ENCODE peak calls at places on chromosomes 13 and 19, in nine cellular contexts. R is mucosa of descending colon, N is vagina, F is colonic mucosa, D is GM13977, T is HFFc6, M is psoas muscle, Y is AG09319, Z is endothelial cell. U is an unnamed sample.

GRCh38 chr13:112926993-112927392 is 42.0 kb upstream of the MCF2L start:
- DNase-seq in R (no peak), N (no peak), F (no peak), D (no peak), T (no peak), M (no peak), Y (no peak), Z (no peak), U (no peak)

GRCh38 chr19:31500921-31501320 is 151.7 kb upstream of the TSHZ3 start:
- DNase-seq in R (no peak), N (peak), F (no peak), D (no peak), T (no peak), M (no peak), Y (no peak), Z (no peak), U (no peak)

GRCh38 chr19:49130325-49130724 is 11.0 kb downstream of the PPFIA3 start:
- DNase-seq in R (no peak), N (no peak), F (no peak), D (no peak), T (no peak), M (peak), Y (no peak), Z (no peak), U (no peak)

GRCh38 chr13:18954254-18954653 is 227.4 kb downstream of the TUBA3C start:
- DNase-seq in R (no peak), N (no peak), F (no peak), D (peak), T (no peak), M (no peak), Y (no peak), Z (no peak), U (no peak)

GRCh38 chr19:1019980-1020867 is 699 bp downstream of the TMEM259 start:
- DNase-seq in R (peak), N (no peak), F (peak), D (no peak), T (no peak), M (peak), Y (no peak), Z (no peak), U (no peak)

GRCh38 chr13:37492741-37493514 is 105.6 kb downstream of the POSTN start:
- DNase-seq in R (no peak), N (no peak), F (no peak), D (no peak), T (peak), M (no peak), Y (no peak), Z (no peak), U (no peak)

GRCh38 chr19:862529-863304 is 3.3 kb downstream of the CFD start:
- DNase-seq in R (peak), N (no peak), F (peak), D (peak), T (peak), M (peak), Y (no peak), Z (peak), U (peak)

GRCh38 chr19:49590971-49591730 is at the start of gene PRR12:
- DNase-seq in R (peak), N (no peak), F (peak), D (peak), T (peak), M (peak), Y (no peak), Z (peak), U (peak)

DNA sequence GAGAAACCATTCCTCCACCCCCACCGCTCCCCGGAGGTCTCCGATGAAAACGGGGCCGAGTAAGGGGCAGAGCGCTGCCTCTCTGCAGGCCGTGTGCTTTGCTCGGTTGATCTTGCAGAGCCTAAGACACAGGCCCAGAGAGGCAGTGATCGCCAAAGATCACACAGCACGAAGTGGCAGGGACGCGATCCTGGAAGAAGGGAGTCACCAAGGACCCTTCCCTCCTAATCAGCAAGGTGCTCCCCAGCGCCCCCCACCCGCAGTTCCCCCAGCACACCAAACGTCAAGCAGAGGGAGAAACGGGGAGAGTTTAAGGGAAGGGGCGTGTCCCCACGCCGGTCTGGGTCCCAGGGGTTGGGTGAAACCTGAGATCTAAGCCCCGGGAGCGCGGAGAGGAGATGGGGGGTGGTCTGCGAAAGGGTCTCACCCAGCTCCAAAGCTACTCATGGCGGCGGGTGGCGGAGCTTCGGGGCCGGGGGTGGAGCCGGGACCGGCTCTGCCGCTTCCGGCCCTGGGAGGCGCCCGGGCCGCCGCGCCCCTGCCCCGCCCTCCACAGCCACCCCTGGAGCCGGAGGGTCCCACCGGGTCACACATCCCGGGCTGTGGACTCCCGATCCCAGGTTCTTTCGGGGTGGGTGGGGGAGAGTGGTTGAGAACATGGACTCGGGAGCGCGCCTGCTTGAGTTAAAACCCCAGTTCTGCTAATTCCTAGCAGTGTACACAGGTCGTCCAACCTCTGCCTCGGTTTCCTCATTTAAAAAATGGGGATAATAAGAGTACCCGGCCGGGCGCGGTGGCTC is at the start of gene EML2:
- DNase-seq in R (peak), N (no peak), F (peak), D (peak), T (no peak), M (peak), Y (no peak), Z (peak), U (peak)
- TF ChIP-seq CTCF in R (no peak), N (no peak), F (no peak), D (peak), T (peak), M (no peak), Y (peak), Z (no peak), U (peak)

DNA sequence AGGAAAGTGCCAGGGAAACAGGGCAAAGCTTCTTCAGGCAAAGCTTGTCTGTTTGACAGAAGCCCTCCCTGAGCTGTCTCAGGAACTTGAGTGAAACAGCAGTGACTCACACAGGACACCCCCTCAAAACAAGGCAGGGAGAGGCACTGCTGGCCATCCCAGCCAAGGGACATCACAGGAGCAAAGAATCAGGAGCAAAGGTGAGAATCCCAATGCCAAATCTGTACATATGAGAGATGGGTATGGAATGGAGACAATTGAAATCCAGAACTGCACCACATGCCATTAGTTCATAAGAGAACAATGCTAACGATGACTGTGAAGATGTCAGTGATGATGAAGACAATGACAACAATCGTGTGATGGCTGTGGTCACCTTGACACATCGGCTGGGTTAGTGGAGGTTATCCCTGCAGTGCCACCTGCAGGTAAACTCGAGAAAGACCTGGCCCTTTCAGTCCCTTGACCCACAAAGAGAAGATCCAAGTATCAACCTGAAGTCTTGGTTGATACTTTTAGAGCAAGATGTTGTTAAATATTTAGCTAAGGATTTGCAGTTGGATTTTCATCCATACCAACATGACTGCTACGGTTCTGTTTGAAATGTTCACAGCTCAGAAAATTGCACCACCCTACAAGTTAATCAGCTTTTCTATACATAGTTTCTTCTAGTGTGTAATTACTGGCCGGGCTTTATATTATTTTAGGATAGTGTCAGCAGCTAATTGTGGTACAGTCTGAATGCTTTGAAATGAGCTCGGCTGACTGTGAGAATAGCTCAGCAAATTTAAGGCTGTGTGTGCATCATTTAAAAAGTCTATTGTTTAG is 42.0 kb upstream of the IPO5 start:
- DNase-seq in R (no peak), N (no peak), F (no peak), D (peak), T (peak), M (no peak), Y (no peak), Z (peak), U (peak)
- TF ChIP-seq CTCF in R (no peak), N (no peak), F (peak), D (peak), T (peak), M (peak), Y (peak), Z (peak), U (no peak)

GRCh38 chr19:7979011-7979410 is 26.4 kb downstream of the ELAVL1 start:
- DNase-seq in R (peak), N (no peak), F (no peak), D (no peak), T (no peak), M (peak), Y (no peak), Z (no peak), U (no peak)

GRCh38 chr19:7978196-7978825 is 27.1 kb downstream of the ELAVL1 start:
- DNase-seq in R (no peak), N (no peak), F (no peak), D (no peak), T (no peak), M (peak), Y (no peak), Z (no peak), U (no peak)

GRCh38 chr19:7977021-7977722 is 28.3 kb downstream of the ELAVL1 start:
- DNase-seq in R (no peak), N (no peak), F (no peak), D (no peak), T (no peak), M (peak), Y (no peak), Z (no peak), U (no peak)

GRCh38 chr19:7976461-7976860 is 29.0 kb downstream of the ELAVL1 start:
- DNase-seq in R (no peak), N (no peak), F (no peak), D (no peak), T (no peak), M (no peak), Y (no peak), Z (no peak), U (no peak)

DNA sequence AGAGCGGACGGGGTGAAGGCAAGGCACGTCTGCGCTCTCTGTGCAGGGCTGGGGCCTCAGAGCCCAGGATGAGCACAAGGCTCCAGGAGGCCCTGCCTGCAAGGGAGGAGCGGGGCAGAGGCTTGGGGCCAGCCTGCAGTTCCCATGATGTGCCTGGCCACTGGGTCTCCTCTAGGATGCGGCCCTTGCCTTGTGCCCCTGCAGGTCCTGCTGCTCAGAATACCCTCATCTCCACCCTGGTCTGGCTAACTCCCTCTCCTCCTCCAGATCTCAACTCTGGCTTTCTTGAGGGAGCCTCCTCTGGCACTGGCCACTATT is 27.8 kb downstream of the ELAVL1 start:
- DNase-seq in R (peak), N (no peak), F (no peak), D (no peak), T (no peak), M (no peak), Y (no peak), Z (no peak), U (no peak)
- TF ChIP-seq CTCF in R (no peak), N (no peak), F (no peak), D (no peak), T (no peak), M (no peak), Y (no peak), Z (no peak), U (no peak)

DNA sequence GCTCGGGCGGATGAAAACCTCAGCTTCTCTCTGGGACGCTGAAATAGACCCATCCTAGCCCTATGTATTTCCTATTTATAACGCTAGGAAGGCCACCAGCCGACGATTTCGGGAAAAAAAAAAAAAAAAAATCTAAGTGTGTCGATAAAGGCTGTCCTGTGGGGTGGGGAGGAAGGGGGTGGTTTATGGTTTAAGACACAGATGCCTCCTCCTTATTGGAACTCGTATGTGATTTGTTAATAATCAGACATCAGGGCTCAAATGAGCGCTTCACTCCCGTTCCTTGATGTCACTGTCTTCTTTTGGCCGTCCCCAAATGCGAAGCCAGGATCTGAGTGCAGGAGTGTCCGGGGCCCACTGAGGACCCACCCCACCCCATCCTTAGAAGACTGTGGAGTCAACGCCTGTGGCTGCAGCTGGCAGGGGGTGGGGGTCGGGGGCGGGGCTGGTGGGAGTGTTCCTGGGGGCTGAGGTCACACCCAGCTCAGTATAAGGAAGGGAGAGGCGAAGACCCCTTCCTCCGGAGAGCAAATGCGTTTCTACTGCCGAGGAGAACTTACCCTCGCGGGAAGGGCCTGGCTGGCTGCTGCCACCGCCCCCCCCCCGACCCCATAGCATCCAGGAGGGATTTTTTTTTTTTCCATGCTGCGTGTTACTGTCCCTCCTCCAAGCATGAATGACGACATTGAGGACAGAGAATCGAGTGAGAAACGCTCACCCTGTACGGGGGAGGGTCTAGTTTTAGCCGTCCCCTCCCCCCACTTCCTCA is 971 bp downstream of the ATCAY start:
- DNase-seq in R (no peak), N (no peak), F (no peak), D (no peak), T (no peak), M (no peak), Y (no peak), Z (no peak), U (no peak)
- TF ChIP-seq CTCF in R (no peak), N (no peak), F (no peak), D (no peak), T (no peak), M (no peak), Y (no peak), Z (no peak), U (no peak)

DNA sequence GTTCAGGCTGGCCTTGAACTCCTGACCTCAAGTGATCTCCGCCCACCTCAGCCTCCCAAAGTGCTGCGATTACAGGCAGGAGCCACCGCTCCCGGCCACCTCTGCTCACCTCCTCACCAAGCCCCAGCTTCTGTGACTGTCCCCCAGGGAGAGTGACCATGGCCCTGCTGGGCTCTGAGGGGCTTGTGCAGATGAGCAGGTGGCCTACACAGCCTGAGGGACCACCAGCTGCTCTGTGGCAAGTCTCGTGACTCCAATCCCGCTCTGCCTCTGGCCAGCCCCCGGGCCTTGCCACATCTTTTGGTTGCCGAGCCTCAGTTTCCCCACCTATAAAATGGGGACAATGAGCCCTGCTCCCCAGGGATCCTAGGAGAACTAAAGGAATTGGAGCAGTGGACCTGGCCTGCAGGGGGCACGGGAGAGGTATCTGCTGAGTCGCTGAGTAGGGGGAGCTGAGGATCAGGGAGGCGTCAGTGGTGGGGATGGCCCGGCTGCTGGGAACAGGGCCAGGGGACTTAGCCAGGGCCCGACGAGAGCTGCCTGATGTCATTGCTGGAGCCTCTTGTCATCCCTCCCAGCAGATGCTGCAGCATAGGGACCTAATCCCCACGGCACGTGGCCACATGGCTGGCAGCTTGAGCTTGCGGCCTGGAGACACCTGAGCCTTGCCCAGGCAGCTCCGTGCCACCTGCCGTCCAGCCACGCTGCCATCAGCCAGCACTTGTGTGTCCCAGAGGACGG is 74.7 kb downstream of the GADD45B start:
- DNase-seq in R (peak), N (no peak), F (no peak), D (no peak), T (no peak), M (peak), Y (no peak), Z (no peak), U (no peak)
- TF ChIP-seq CTCF in R (no peak), N (no peak), F (no peak), D (no peak), T (peak), M (no peak), Y (no peak), Z (no peak), U (no peak)

GRCh38 chr13:26706381-26706780 is 54.2 kb downstream of the GPR12 start:
- DNase-seq in R (no peak), N (no peak), F (no peak), D (no peak), T (no peak), M (no peak), Y (no peak), Z (peak), U (no peak)
- TF ChIP-seq CTCF in R (no peak), N (no peak), F (no peak), D (no peak), T (peak), M (no peak), Y (no peak), Z (no peak), U (no peak)

GRCh38 chr13:98541211-98541610 is 35.7 kb downstream of the STK24 start:
- DNase-seq in R (no peak), N (no peak), F (no peak), D (no peak), T (no peak), M (no peak), Y (no peak), Z (no peak), U (no peak)

GRCh38 chr13:98542568-98543379 is 34.1 kb downstream of the STK24 start:
- DNase-seq in R (no peak), N (no peak), F (no peak), D (no peak), T (no peak), M (peak), Y (no peak), Z (no peak), U (no peak)

GRCh38 chr13:98540476-98540875 is 36.4 kb downstream of the STK24 start:
- DNase-seq in R (no peak), N (no peak), F (no peak), D (no peak), T (peak), M (no peak), Y (no peak), Z (no peak), U (no peak)

GRCh38 chr13:98543380-98544104 is 33.4 kb downstream of the STK24 start:
- DNase-seq in R (no peak), N (no peak), F (no peak), D (no peak), T (no peak), M (peak), Y (no peak), Z (no peak), U (no peak)

DNA sequence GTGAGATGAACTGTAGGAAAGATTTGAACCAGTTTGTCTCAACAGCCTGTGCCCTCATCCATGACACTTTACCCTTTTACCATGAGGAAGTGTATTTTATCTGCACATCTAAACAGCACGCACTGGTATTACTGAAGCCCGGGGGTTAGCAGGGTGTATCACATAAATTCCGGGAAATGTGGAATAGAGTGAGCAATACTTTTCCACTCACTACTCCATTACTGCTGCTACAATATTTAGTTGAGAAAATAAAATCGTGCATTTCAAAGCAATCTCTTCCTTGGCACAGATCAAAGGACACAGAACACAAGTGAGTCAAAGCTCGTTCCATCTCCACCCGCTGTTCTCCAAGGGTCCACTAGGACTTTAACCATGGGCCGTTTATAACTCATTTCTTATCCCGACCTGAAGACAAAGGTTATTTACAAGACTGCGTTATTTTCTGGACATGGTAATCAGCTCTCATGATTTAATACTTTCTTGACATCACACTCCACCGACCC is 35.2 kb downstream of the STK24 start:
- DNase-seq in R (no peak), N (no peak), F (no peak), D (no peak), T (peak), M (no peak), Y (no peak), Z (no peak), U (no peak)
- TF ChIP-seq CTCF in R (no peak), N (no peak), F (no peak), D (no peak), T (peak), M (no peak), Y (no peak), Z (peak), U (no peak)